ENCODE peak calls at places on chromosomes 4 and X, in ten cellular contexts. N, A, Z, H, G, L, K, U, P and E are unnamed samples.

GRCh38 chr4:55169352-55169959 is 44.1 kb upstream of the KDR start:
- DNase-seq in L (no peak), A (no peak), H (no peak), G (no peak), P (peak), U (no peak), K (no peak), Z (no peak), N (no peak), E (no peak)

GRCh38 chrX:109384569-109385174 is 97.2 kb downstream of the GUCY2F start:
- DNase-seq in L (peak), A (no peak), K (peak), Z (no peak), P (peak), N (no peak), U (no peak), H (no peak), G (no peak), E (no peak)

GRCh38 chr4:40992472-40993298 is 221.7 kb downstream of the APBB2 start:
- DNase-seq in G (no peak), A (no peak), N (no peak), Z (no peak), U (no peak), K (peak), P (peak), L (peak), H (no peak), E (no peak)

GRCh38 chr4:109701566-109702399 is 1.5 kb downstream of the CASP6 start:
- DNase-seq in N (no peak), H (no peak), P (peak), L (no peak), U (no peak), K (peak), G (peak), Z (no peak), A (no peak), E (no peak)

GRCh38 chrX:118496763-118497079 is 1.1 kb downstream of the DOCK11 start:
- DNase-seq in Z (no peak), H (peak), U (no peak), G (no peak), P (no peak), L (no peak), N (peak), K (no peak), A (no peak), E (no peak)

GRCh38 chr4:99205104-99205979 is 13.7 kb downstream of the ADH6 start:
- DNase-seq in K (no peak), A (peak), N (no peak), L (peak), Z (no peak), G (no peak), P (no peak), H (no peak), U (no peak), E (no peak)

GRCh38 chr4:156294577-156294976 is 340.9 kb upstream of the CTSO start:
- DNase-seq in L (peak), N (peak), H (no peak), K (peak), Z (no peak), A (peak), P (peak), G (no peak), U (no peak), E (no peak)

GRCh38 chr4:129144755-129145206 is 48.8 kb downstream of the C4orf33 start:
- DNase-seq in G (no peak), U (no peak), K (no peak), L (peak), H (no peak), P (no peak), A (no peak), Z (no peak), N (no peak), E (no peak)

GRCh38 chr4:2041234-2042130 is 17.6 kb upstream of the NAT8L start:
- DNase-seq in A (peak), N (peak), H (peak), Z (peak), K (peak), G (peak), L (peak), U (peak), P (peak), E (peak)

GRCh38 chr4:9812530-9813340 is 31.3 kb downstream of the DRD5 start:
- DNase-seq in U (no peak), L (peak), H (no peak), A (no peak), K (peak), G (no peak), P (no peak), Z (peak), N (no peak), E (no peak)

GRCh38 chrX:40496728-40497127 is 84.0 kb upstream of the ATP6AP2 start:
- DNase-seq in H (no peak), K (peak), L (peak), U (no peak), P (no peak), N (peak), A (no peak), G (no peak), Z (no peak), E (no peak)

GRCh38 chr4:39319678-39320077 is 46.5 kb downstream of the RFC1 start:
- DNase-seq in G (no peak), Z (no peak), U (no peak), L (peak), A (no peak), N (no peak), K (no peak), P (peak), H (no peak), E (peak)

GRCh38 chrX:23118890-23119527 is 119.2 kb downstream of the DDX53 start:
- DNase-seq in H (no peak), U (no peak), L (no peak), G (no peak), P (no peak), Z (no peak), K (no peak), N (no peak), A (peak), E (no peak)

GRCh38 chr4:169428376-169428775 is 157.6 kb upstream of the SH3RF1 start:
- DNase-seq in N (no peak), H (no peak), P (no peak), Z (no peak), A (no peak), U (no peak), G (no peak), L (no peak), K (no peak), E (no peak)

GRCh38 chrX:10157545-10157944 is 770 bp downstream of the CLCN4 start:
- DNase-seq in A (no peak), U (no peak), Z (no peak), N (no peak), L (no peak), H (no peak), P (no peak), G (no peak), K (no peak), E (no peak)